ENCODE peak calls at places on chromosomes 4 and X, in five cellular contexts. W is hepatocyte, I is neural progenitor cell, Z is PC-3, G is GM23338. M is an unnamed sample.

GRCh38 chrX:31893525-31893924 is 821.7 kb upstream of the FTHL17 start:
- DNase-seq in W (no peak), I (no peak), Z (no peak), G (no peak), M (no peak)

GRCh38 chr4:165715211-165715610 is 157.8 kb upstream of the TLL1 start:
- DNase-seq in W (no peak), I (no peak), Z (no peak), G (no peak), M (no peak)

GRCh38 chrX:136214551-136214950 is 36.6 kb downstream of the MAP7D3 start:
- DNase-seq in W (peak; percentile 19), I (no peak), Z (peak; percentile 92), G (no peak), M (no peak)

GRCh38 chr4:110202024-110202423 is 3.6 kb upstream of the ELOVL6 start:
- DNase-seq in W (no peak), I (no peak), Z (no peak), G (no peak), M (no peak)

GRCh38 chr4:91319869-91320268 is 983.9 kb upstream of the GRID2 start:
- DNase-seq in W (no peak), I (no peak), Z (no peak), G (no peak), M (no peak)

GRCh38 chrX:51155157-51155556 is 177.5 kb upstream of the NUDT10 start:
- DNase-seq in W (no peak), I (no peak), Z (no peak), G (no peak), M (no peak)

GRCh38 chr4:75555294-75556164 is at the start of gene ODAPH:
- DNase-seq in W (peak; percentile 38), I (no peak), Z (peak; percentile 76), G (peak; percentile 15), M (no peak)

GRCh38 chr4:168998596-168998995 is 11.5 kb downstream of the CBR4 start:
- DNase-seq in W (no peak), I (no peak), Z (no peak), G (no peak), M (no peak)

GRCh38 chr4:1099270-1099669 is 14.1 kb downstream of the RNF212 start:
- DNase-seq in W (no peak), I (no peak), Z (no peak), G (no peak), M (no peak)

GRCh38 chr4:160318567-160319220 is 1215.8 kb downstream of the RAPGEF2 start:
- DNase-seq in W (no peak), I (no peak), Z (peak; percentile 52), G (no peak), M (no peak)

GRCh38 chrX:103376979-103377324 is 614 bp downstream of the BEX3 start:
- DNase-seq in W (peak; percentile 46), I (peak; percentile 57), Z (peak; percentile 29), G (peak; percentile 72), M (no peak)

GRCh38 chr4:185265942-185266341 is 56.5 kb downstream of the SNX25 start:
- DNase-seq in W (no peak), I (no peak), Z (peak; percentile 20), G (peak; percentile 50), M (peak; percentile 75)

GRCh38 chr4:26719954-26720552 is 136.2 kb downstream of the TBC1D19 start:
- DNase-seq in W (no peak), I (no peak), Z (peak; percentile 44), G (peak; percentile 49), M (peak; percentile 49)

GRCh38 chr4:138909605-138910004 is 106.0 kb upstream of the NOCT start:
- DNase-seq in W (no peak), I (no peak), Z (no peak), G (peak; percentile 35), M (no peak)

GRCh38 chr4:86815653-86816052 is 33.5 kb downstream of the SLC10A6 start:
- DNase-seq in W (no peak), I (no peak), Z (no peak), G (no peak), M (no peak)

GRCh38 chr4:74583066-74583700 is 138.2 kb downstream of the AREG start:
- DNase-seq in W (no peak), I (no peak), Z (peak; percentile 5), G (no peak), M (no peak)

GRCh38 chrX:63012574-63012973 is 338.6 kb downstream of the SPIN4 start:
- DNase-seq in W (no peak), I (no peak), Z (peak; percentile 44), G (no peak), M (no peak)
- TF ChIP-seq CTCF in W (no peak), I (no peak), Z (peak; percentile 54), G (no peak), M (no peak)

GRCh38 chr4:113759696-113760093 is 1.8 kb downstream of the CAMK2D start:
- DNase-seq in W (no peak), I (no peak), Z (no peak), G (no peak), M (peak; percentile 46)
- H3K27ac ChIP-seq in W (peak overlapping the region; percentile 99), I (no peak overlapping the region), Z (no peak overlapping the region), G (no peak overlapping the region), M (peak overlapping the region; percentile 99)

GRCh38 chr4:2292679-2293108 is 30.8 kb upstream of the MXD4 start:
- DNase-seq in W (peak; percentile 3), I (no peak), Z (no peak), G (no peak), M (no peak)
- TF ChIP-seq EZH2phosphoT487 in W (no peak), I (no peak), Z (no peak), G (no peak), M (no peak)

DNA sequence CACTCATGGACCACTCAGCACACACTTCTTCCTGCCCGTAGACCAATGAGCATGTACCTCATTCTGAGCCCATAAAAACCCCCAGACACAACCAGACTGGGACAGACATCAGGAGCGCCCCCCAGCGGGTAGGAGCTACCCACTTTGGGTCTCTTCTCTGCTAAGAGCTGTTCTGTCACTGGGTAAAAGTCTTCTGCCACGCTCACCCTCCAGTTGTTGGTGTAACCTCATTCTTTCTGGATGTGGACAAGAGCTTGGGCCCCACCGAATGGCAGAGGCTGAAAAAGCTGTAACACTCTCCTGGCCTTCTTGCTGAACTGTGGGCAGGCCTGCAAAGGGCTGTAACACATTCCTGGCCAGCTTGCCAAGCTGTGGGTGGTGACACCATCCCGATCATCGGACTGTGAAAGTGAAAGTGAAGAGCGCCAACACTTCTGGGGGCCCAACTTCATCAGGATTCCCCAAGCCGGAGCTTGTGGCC is 137.6 kb downstream of the TECRL start:
- DNase-seq in W (no peak), I (no peak), Z (peak; percentile 49), G (peak; percentile 13), M (no peak)
- TF ChIP-seq CTCF in W (no peak), I (no peak), Z (peak; percentile 66), G (peak; percentile 22), M (no peak)

DNA sequence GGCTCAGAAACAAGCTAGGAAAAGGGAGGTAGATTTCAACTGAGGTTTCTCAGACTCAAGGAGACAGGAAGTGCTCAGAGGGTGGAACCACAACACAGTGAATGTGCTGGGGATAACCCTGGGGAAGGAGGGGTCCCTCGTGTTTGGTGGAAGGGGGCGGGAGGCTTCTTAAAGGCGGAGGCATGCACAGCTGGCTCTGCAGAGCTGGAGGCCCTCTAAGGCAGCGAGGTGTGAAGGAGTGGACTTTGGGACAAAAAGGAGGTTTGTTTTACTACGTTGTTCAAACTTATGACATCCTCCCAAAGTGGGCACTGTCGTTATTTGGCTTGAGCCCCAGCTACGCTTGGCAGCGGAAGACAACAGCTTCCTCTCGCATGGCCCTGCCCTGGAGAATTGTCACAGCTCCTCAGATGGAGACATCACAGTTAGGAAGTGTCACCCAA is 21.7 kb upstream of the MTM1 start:
- DNase-seq in W (peak; percentile 17), I (no peak), Z (no peak), G (no peak), M (no peak)
- H3K27ac ChIP-seq in W (no peak overlapping the region), I (no peak overlapping the region), Z (no peak overlapping the region), G (no peak overlapping the region), M (no peak overlapping the region)

DNA sequence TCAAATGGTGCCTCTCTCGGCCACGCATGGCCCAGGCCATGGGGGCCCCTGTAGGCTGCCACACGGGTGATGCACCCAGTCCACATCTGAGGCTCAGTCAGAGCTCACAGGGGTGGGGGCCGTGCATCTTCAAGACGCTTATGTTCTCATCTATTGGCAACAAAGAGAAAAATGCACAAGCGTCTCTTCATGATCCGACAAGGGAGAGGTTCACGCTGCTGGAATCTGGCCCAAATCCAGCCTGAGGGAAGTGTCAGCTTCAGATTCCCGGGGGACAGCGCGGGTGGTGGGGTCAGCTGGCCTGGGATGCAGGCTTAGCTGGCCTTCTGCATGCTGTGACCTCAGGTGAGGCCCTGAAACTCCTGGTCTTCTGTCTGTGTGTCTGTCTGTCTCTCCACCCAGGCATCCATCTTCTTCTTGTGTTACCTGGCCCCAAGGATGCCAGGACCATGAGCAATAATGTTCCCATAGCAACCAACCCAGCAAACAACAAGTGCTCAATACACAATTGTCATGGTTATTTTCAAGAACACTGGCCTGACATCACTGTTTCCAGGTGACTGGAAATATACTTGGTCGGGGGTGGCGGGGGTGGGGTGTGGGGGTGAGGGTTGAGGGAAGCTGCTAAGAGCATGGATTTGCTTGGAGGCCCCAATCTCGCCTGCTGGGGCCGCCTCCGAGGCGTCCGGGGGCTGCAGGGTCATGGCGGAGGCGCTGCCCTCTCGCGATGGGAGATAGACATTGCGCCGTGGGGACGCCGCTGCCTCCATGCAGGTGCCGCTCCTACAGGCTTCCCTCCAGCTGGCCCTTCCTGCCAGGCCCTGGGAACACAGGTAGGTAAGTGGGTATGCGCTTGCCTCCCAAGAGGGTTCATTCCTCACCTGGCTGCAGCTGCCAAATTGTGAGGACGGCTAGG is 48.3 kb downstream of the ABLIM2 start:
- DNase-seq in W (peak; percentile 51), I (peak; percentile 75), Z (peak; percentile 40), G (peak; percentile 92), M (peak; percentile 41)
- TF ChIP-seq EZH2phosphoT487 in W (no peak), I (no peak), Z (no peak), G (no peak), M (no peak)

GRCh38 chr4:147924604-147925412 is 192.9 kb downstream of the ARHGAP10 start:
- DNase-seq in W (peak; percentile 69), I (peak; percentile 79), Z (peak; percentile 38), G (peak; percentile 80), M (no peak)
- TF ChIP-seq CTCF in W (peak; percentile 65), I (peak; percentile 67), Z (peak; percentile 62), G (peak; percentile 79), M (peak; percentile 47)

GRCh38 chrX:53715336-53715924 is 28.9 kb upstream of the HUWE1 start:
- DNase-seq in W (no peak), I (no peak), Z (peak; percentile 51), G (no peak), M (peak; percentile 23)
- H3K27ac ChIP-seq in W (no peak overlapping the region), I (no peak overlapping the region), Z (peak overlapping the region; percentile 89), G (no peak overlapping the region), M (peak overlapping the region; percentile 78)

DNA sequence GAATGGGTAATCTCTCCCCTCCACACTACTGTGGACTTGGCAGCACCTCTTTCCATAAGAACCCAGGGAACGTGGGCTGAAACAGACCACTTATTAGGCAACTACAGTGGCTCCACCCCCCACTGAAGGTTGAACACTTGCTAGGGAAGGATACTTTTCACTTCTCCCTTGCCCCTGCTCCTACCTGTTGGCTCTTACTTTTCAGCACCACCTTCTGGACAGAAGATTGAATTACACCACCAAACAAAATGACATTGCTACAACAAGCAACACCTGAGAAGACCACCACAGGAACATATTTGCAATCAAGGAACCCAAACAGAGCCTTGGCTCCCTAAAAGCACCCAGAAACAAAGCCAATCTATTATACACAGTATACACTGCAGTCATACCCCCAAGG is 132.1 kb upstream of the CXCL13 start:
- DNase-seq in W (peak; percentile 20), I (peak; percentile 37), Z (peak; percentile 53), G (peak; percentile 79), M (peak; percentile 36)
- TF ChIP-seq EZH2phosphoT487 in W (no peak), I (no peak), Z (no peak), G (no peak), M (no peak)

M was measured in OCI-LY7.